ENCODE peak calls at places on chromosome 2, in ten cellular contexts. V, G, T, A, L, Y, I, E, P and B are unnamed samples.

GRCh38 chr2:235055891-235056516 is 104.2 kb downstream of the SH3BP4 start:
- DNase-seq in T (no peak), Y (no peak), E (no peak), L (no peak), G (no peak), I (no peak), P (no peak), A (no peak), V (no peak), B (no peak)

GRCh38 chr2:19955544-19956422 is 34.1 kb downstream of the WDR35 start:
- DNase-seq in E (peak), A (peak), T (peak), I (no peak), G (peak), Y (no peak), V (peak), L (peak), P (peak), B (no peak)

GRCh38 chr2:54589340-54590215 is 133.5 kb downstream of the SPTBN1 start:
- DNase-seq in L (no peak), E (no peak), Y (no peak), G (no peak), V (no peak), P (peak), T (no peak), I (no peak), A (no peak), B (no peak)

GRCh38 chr2:71802556-71802955 is 345.1 kb downstream of the CYP26B1 start:
- DNase-seq in P (no peak), T (no peak), L (no peak), G (no peak), Y (no peak), A (peak), V (peak), I (no peak), E (no peak), B (no peak)

GRCh38 chr2:15174567-15174966 is 386.6 kb downstream of the NBAS start:
- DNase-seq in T (no peak), L (no peak), V (no peak), G (no peak), A (no peak), E (no peak), Y (no peak), P (no peak), I (no peak), B (no peak)

GRCh38 chr2:188294547-188294946 is 2.9 kb downstream of the GULP1 start:
- DNase-seq in E (no peak), L (no peak), Y (no peak), A (no peak), I (no peak), G (no peak), T (no peak), P (no peak), V (no peak), B (no peak)

GRCh38 chr2:24231461-24231881 is 56.6 kb downstream of the FAM228A start:
- DNase-seq in A (no peak), E (no peak), T (no peak), G (peak), L (no peak), P (no peak), Y (no peak), I (no peak), V (no peak), B (no peak)

GRCh38 chr2:137172162-137172561 is 406.8 kb downstream of the THSD7B start:
- DNase-seq in Y (no peak), E (no peak), A (no peak), G (no peak), T (no peak), I (no peak), V (no peak), L (no peak), P (no peak), B (no peak)

GRCh38 chr2:144211826-144212225 is 308.1 kb downstream of the ZEB2 start:
- DNase-seq in T (no peak), A (no peak), G (no peak), I (no peak), P (no peak), L (no peak), Y (no peak), E (no peak), V (no peak), B (no peak)

GRCh38 chr2:187594801-187595200 is 40.6 kb upstream of the TFPI start:
- DNase-seq in I (no peak), G (no peak), A (no peak), V (no peak), P (no peak), L (no peak), T (no peak), Y (no peak), E (no peak), B (no peak)

GRCh38 chr2:42566837-42567251 is 1.6 kb upstream of the MTA3 start:
- DNase-seq in L (no peak), Y (no peak), V (no peak), T (no peak), A (no peak), E (no peak), P (no peak), I (no peak), G (no peak), B (no peak)

GRCh38 chr2:206289391-206289790 is 14.9 kb downstream of the ZDBF2 start:
- DNase-seq in P (no peak), A (no peak), V (no peak), E (no peak), I (no peak), Y (no peak), G (no peak), T (no peak), L (no peak), B (no peak)

GRCh38 chr2:238016526-238016925 is 44.3 kb upstream of the SCLY start:
- DNase-seq in E (no peak), V (no peak), L (no peak), P (no peak), I (no peak), T (no peak), Y (peak), A (no peak), G (no peak), B (no peak)

GRCh38 chr2:238013806-238014205 is 47.0 kb downstream of the UBE2F start:
- DNase-seq in A (no peak), V (no peak), Y (no peak), P (no peak), I (no peak), T (no peak), L (no peak), E (no peak), G (no peak), B (no peak)

GRCh38 chr2:238019962-238020361 is 40.8 kb upstream of the SCLY start:
- DNase-seq in G (no peak), L (no peak), I (no peak), P (no peak), A (no peak), Y (no peak), E (no peak), V (no peak), T (no peak), B (peak)

GRCh38 chr2:238020816-238021215 is 40.0 kb upstream of the SCLY start:
- DNase-seq in V (no peak), T (no peak), I (no peak), P (no peak), A (no peak), G (no peak), L (no peak), Y (no peak), E (no peak), B (peak)

GRCh38 chr2:238015705-238016104 is 45.1 kb upstream of the SCLY start:
- DNase-seq in P (no peak), T (no peak), Y (no peak), I (no peak), G (no peak), A (no peak), L (no peak), V (no peak), E (no peak), B (no peak)
- TF ChIP-seq CTCF in P (peak), T (peak), Y (no peak), I (no peak), G (no peak), A (no peak), L (no peak), V (no peak), E (peak), B (no peak)

GRCh38 chr2:119174216-119174992 is 15.9 kb upstream of the C1QL2 start:
- DNase-seq in V (no peak), Y (peak), L (peak), A (peak), P (peak), E (peak), T (peak), G (no peak), I (no peak), B (no peak)
- TF ChIP-seq CTCF in V (peak), Y (peak), L (peak), A (peak), P (peak), E (peak), T (peak), G (peak), I (peak), B (peak)

GRCh38 chr2:129253461-129253812 is 726.0 kb upstream of the RAB6C start:
- DNase-seq in E (no peak), P (no peak), T (no peak), I (no peak), A (no peak), V (no peak), Y (no peak), G (no peak), L (no peak), B (no peak)
- TF ChIP-seq CTCF in E (peak), P (peak), T (no peak), I (peak), A (peak), V (peak), Y (no peak), G (peak), L (no peak), B (peak)

GRCh38 chr2:225510794-225511193 is 111.3 kb downstream of the NYAP2 start:
- DNase-seq in I (no peak), E (no peak), V (no peak), A (no peak), G (no peak), T (no peak), P (no peak), Y (no peak), L (no peak), B (no peak)
- TF ChIP-seq CTCF in I (no peak), E (no peak), V (no peak), A (no peak), G (no peak), T (no peak), P (no peak), Y (no peak), L (no peak), B (no peak)